ENCODE peak calls at places on chromosomes 7 and 10, in four cellular contexts. S, G, Z and H are unnamed samples.

GRCh38 chr7:15464762-15465144 is 97.1 kb downstream of the AGMO start:
- DNase-seq in S (peak; percentile 50), G (no peak), Z (no peak), H (no peak)

GRCh38 chr10:88810196-88810961 is 7.8 kb downstream of the LIPM start:
- DNase-seq in S (peak; percentile 85), G (peak; percentile 17), Z (no peak), H (no peak)

GRCh38 chr10:68792115-68792514 is 35.2 kb upstream of the STOX1 start:
- DNase-seq in S (peak; percentile 34), G (no peak), Z (no peak), H (no peak)

GRCh38 chr7:27183682-27184341 is 1.2 kb downstream of the HOXA11 start:
- DNase-seq in S (no peak), G (no peak), Z (no peak), H (no peak)

GRCh38 chr7:155545348-155545747 is 1.0 kb downstream of the CNPY1 start:
- DNase-seq in S (no peak), G (no peak), Z (no peak), H (no peak)

GRCh38 chr7:21944616-21945373 is 904 bp downstream of the CDCA7L start:
- DNase-seq in S (no peak), G (peak; percentile 62), Z (peak; percentile 52), H (peak; percentile 42)

GRCh38 chr7:116401711-116402110 is 97.8 kb upstream of the CAV2 start:
- DNase-seq in S (no peak), G (no peak), Z (no peak), H (no peak)

GRCh38 chr10:1449806-1450205 is 287.5 kb downstream of the ADARB2 start:
- DNase-seq in S (no peak), G (no peak), Z (no peak), H (no peak)

GRCh38 chr10:70835895-70836294 is 20.1 kb downstream of the SGPL1 start:
- DNase-seq in S (peak; percentile 70), G (no peak), Z (no peak), H (no peak)

GRCh38 chr7:141154131-141154732 is 80.4 kb downstream of the TMEM178B start:
- DNase-seq in S (no peak), G (no peak), Z (no peak), H (no peak)

DNA sequence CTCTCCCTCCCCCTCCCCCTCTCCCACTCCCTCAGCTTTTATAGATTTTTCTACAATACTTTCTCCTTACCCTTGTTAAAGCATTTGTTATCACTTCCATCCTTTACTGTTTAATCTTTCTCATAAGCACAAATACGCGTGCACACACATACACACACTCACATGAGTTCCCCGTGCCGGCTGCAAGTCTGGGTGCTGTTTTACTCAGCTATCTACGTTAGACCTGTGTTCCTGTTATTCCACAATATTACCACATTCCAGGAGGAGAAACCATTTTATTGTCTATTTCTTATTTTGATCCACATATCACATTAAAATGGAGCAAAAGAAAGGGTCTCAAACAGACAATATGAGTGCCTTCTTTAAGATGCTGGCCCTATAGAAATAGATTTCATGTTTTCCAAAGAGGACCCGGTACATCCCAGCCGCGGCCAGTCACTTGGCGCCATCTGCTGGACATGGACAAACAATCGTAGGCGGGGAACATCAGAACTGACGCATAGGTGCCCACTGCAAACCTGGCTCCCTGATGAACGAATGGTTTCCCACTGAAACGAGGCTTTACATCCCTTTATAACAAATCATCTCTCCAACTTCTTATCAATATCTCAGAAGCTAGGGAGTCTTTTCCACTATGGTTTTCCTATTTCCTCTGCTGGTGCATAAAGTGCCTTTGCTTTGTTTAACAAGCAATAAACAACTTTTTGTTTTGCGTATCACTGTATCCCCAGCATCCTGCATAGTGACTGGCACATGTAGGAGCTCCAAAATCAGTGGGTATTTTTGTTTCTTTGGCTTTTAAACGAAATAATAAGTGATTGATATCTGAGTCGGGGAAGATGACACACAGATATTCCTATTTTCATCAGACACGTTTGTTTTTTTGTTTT is 25.2 kb upstream of the OPTN start:
- DNase-seq in S (peak; percentile 70), G (peak; percentile 35), Z (peak; percentile 76), H (peak; percentile 52)
- H3K4me3 ChIP-seq in S (no peak overlapping the region), G (no peak overlapping the region), Z (no peak overlapping the region), H (no peak overlapping the region)

GRCh38 chr7:106291247-106291646 is 6.5 kb upstream of the NAMPT start:
- DNase-seq in S (no peak), G (no peak), Z (no peak), H (no peak)

GRCh38 chr7:106289848-106290247 is 5.1 kb upstream of the NAMPT start:
- DNase-seq in S (peak; percentile 54), G (no peak), Z (no peak), H (no peak)

GRCh38 chr7:106290319-106290718 is 5.5 kb upstream of the NAMPT start:
- DNase-seq in S (no peak), G (no peak), Z (no peak), H (no peak)

DNA sequence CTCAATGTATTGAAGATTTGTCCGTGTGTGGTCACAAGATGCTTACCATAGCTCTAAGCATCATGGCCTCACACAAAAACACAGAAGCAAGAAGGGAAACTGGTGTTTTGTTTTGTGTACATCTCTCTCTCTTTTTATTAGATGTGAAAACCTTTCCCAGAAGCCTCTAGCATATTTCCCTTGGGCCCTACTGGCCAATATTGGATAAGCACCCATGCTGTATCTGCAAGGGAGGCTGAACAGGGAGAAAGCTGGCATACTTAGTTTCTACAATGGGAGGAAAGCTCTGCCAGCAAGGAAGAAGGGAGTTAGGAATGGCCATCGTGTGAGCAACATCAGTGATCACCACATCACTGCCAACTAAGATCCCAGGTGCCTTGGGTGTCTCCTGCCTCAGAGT is 9.6 kb upstream of the NAMPT start:
- DNase-seq in S (no peak), G (no peak), Z (no peak), H (no peak)
- TF ChIP-seq CTCF in S (peak; percentile 6), G (no peak), Z (no peak), H (no peak)

DNA sequence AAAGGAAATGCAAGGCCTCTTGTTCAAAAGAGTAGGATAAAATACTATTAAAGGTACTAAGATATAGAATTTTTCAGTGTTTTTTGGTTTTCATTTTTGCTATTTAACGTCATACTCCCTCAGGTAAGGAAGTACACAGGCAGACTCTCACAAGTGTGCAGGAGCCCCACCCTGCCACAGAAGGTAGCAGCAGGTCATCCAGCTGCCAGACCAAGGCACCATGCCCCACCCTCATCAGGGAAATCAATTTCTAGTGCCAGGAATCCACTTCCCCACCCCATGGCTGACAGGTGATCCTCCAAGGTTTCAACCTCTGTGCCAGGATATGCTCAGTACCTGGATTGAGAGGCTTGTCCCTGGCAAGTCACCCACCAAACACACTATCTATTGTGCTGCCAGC is 712.9 kb downstream of the SORCS3 start:
- DNase-seq in S (no peak), G (no peak), Z (no peak), H (no peak)
- H3K4me3 ChIP-seq in S (no peak overlapping the region), G (no peak overlapping the region), Z (no peak overlapping the region), H (no peak overlapping the region)

GRCh38 chr10:24277277-24277676 is 68.3 kb downstream of the KIAA1217 start:
- DNase-seq in S (no peak), G (no peak), Z (no peak), H (no peak)

GRCh38 chr10:24269476-24269875 is 60.5 kb downstream of the KIAA1217 start:
- DNase-seq in S (peak; percentile 30), G (no peak), Z (no peak), H (no peak)

GRCh38 chr10:24277771-24278518 is 69.0 kb downstream of the KIAA1217 start:
- DNase-seq in S (peak; percentile 71), G (no peak), Z (no peak), H (peak; percentile 22)

GRCh38 chr10:24272374-24272773 is 63.4 kb downstream of the KIAA1217 start:
- DNase-seq in S (peak; percentile 56), G (no peak), Z (no peak), H (no peak)
- TF ChIP-seq CTCF in S (no peak), G (no peak), Z (no peak), H (no peak)

GRCh38 chr10:127976286-127976685 is 69.4 kb downstream of the PTPRE start:
- DNase-seq in S (peak; percentile 41), G (no peak), Z (no peak), H (no peak)
- H3K4me3 ChIP-seq in S (no peak overlapping the region), G (no peak overlapping the region), Z (no peak overlapping the region), H (no peak overlapping the region)

GRCh38 chr7:108592633-108593277 is 23.1 kb downstream of the DNAJB9 start:
- DNase-seq in S (peak; percentile 26), G (no peak), Z (no peak), H (no peak)
- TF ChIP-seq CTCF in S (peak; percentile 22), G (no peak), Z (no peak), H (peak; percentile 44)

DNA sequence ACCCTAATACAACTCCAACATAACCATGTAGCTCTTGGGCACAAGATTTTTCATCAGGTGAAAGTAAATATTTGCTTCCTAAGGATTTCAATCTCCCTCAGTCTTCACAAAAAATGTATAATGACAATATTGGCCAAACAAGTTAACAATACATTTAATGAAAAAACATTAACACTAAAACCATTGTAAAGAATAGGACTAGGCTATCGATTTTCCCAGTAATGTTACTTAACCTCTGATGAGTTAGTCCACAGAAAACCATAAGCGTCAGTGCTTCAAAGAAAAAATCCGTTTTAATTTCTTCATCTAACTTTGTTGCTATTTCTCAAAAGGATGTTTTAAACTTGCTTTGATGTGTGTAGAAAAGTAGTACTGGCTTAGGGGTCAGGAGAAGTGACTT is 1.2 kb downstream of the ZNF33B start:
- DNase-seq in S (no peak), G (no peak), Z (no peak), H (no peak)
- H3K4me3 ChIP-seq in S (no peak overlapping the region), G (peak overlapping the region; percentile 89), Z (no peak overlapping the region), H (no peak overlapping the region)

DNA sequence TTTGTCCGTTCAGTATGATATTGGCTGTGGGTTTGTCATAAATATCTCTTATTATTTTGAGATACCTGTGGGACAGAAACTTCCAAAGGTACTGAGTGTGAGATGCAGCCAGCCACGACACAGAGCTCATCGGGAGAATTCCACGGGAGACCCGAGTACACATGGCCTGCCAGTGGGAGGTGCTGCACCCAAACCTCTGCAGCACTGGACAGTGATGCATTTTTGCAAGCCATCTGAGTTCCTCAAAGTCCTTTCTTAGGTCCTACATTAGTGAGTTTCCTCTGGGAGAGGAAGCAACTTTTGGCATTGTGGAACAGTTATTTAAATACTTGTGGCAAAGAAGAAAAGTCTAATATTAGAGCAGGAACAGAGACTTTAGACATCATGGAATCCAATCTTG is 77.5 kb downstream of the ARID5B start:
- DNase-seq in S (peak; percentile 21), G (no peak), Z (no peak), H (no peak)
- TF ChIP-seq CTCF in S (peak; percentile 12), G (no peak), Z (no peak), H (peak; percentile 51)

DNA sequence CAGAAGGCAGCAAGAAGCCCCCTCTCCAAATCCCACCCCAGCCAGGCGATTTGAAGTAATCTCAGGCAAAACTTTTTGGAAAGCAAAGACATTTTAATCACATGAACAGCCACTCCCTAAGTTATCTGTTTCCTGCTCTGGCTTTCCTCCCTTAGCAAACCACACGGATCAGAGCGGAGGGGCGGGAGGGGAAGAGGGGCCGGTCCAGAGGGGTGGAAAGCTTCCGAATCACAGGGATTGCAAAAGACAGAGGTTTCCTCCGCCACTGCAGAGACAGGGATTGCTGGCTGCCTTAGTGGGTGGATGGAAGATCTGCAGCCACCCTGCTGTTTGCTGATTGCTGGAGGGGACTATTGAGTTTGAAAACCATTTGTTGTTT is 41.2 kb downstream of the ZCCHC24 start:
- DNase-seq in S (peak; percentile 76), G (no peak), Z (peak; percentile 75), H (peak; percentile 66)
- H3K4me3 ChIP-seq in S (no peak overlapping the region), G (no peak overlapping the region), Z (no peak overlapping the region), H (peak overlapping the region; percentile 46)

GRCh38 chr7:79862447-79862846 is 272.2 kb upstream of the GNAI1 start:
- DNase-seq in S (no peak), G (no peak), Z (no peak), H (no peak)
- TF ChIP-seq CTCF in S (no peak), G (no peak), Z (no peak), H (no peak)